ENCODE peak calls at places on chromosome 22, in four cellular contexts. D, G, W and L are unnamed samples.

GRCh38 chr22:25598609-25599008 is 34.1 kb downstream of the GRK3 start:
- DNase-seq in D (no peak), G (no peak), W (no peak), L (no peak)

GRCh38 chr22:29211066-29211841 is 5.6 kb downstream of the EMID1 start:
- DNase-seq in D (no peak), G (no peak), W (no peak), L (no peak)

GRCh38 chr22:29225422-29226090 is 19.9 kb downstream of the EMID1 start:
- DNase-seq in D (no peak), G (no peak), W (no peak), L (no peak)

GRCh38 chr22:45441158-45441557 is 27.7 kb downstream of the RIBC2 start:
- DNase-seq in D (peak), G (peak), W (no peak), L (peak)

GRCh38 chr22:49724030-49724892 is 103.4 kb downstream of the BRD1 start:
- DNase-seq in D (no peak), G (no peak), W (no peak), L (no peak)

GRCh38 chr22:36736701-36737320 is 33.3 kb upstream of the CACNG2 start:
- DNase-seq in D (no peak), G (no peak), W (no peak), L (no peak)

GRCh38 chr22:48599346-48599745 is 1228.3 kb downstream of the BRD1 start:
- DNase-seq in D (no peak), G (no peak), W (no peak), L (no peak)

GRCh38 chr22:49349181-49349835 is 478.4 kb downstream of the BRD1 start:
- DNase-seq in D (no peak), G (no peak), W (no peak), L (no peak)

GRCh38 chr22:25054943-25055511 is 102.5 kb downstream of the KIAA1671 start:
- DNase-seq in D (no peak), G (no peak), W (no peak), L (no peak)

GRCh38 chr22:46795845-46796565 is 33.6 kb downstream of the TBC1D22A start:
- DNase-seq in D (no peak), G (no peak), W (no peak), L (no peak)

GRCh38 chr22:26972281-26972680 is 314.9 kb downstream of the MIAT start:
- DNase-seq in D (no peak), G (no peak), W (no peak), L (no peak)
- TF ChIP-seq SP1 in D (no peak), G (no peak), W (no peak), L (no peak)

DNA sequence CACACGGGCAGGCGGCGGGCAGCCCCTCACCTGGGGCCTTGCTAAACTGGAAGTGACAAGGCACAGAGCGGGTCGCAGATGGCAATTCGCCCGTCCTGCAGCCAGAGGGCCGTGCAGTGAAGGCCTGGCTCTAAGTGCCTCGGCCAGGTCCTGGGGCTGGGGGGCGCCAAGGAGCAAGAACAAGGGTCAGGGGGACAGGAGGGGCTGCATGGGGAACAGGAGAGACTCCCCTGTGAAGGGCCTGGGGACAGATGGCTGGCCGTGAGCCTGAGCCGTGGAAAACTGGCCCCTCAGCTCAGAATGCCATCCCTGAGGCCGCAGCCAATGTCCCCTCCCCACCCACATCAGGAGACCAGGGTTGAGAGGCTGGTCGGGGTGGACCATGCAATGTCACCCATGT is 60.0 kb downstream of the RTL6 start:
- DNase-seq in D (no peak), G (no peak), W (no peak), L (no peak)
- TF ChIP-seq TARDBP in D (no peak), G (no peak), W (no peak), L (no peak)

GRCh38 chr22:42931421-42932196 is 74.5 kb upstream of the ARFGAP3 start:
- DNase-seq in D (no peak), G (no peak), W (peak), L (no peak)
- TF ChIP-seq SP1 in D (no peak), G (no peak), W (peak), L (no peak)

DNA sequence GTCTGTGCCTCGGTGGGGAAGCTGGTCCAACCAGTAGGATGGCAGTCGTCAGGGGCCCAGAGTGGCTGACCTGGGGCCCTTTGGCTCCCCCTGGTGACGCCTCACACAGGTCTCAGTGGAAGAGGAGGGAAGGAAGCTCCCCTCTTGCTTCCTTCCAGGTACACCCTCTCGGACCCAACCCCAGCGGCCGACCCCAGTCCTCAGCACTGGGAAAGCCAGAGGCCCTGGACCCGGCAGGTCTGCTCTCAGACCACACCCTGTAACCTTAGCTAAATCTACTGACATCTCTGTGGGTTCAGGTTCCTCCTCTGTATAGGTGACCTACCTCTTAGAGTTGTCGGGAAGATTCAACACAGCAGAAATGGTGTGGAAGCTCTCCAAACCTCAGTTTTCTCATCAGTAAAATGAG is 3.4 kb upstream of the SCUBE1 start:
- DNase-seq in D (peak), G (peak), W (no peak), L (peak)
- TF ChIP-seq TARDBP in D (no peak), G (no peak), W (no peak), L (no peak)

GRCh38 chr22:42937164-42937854 is 77.6 kb downstream of the PACSIN2 start:
- DNase-seq in D (no peak), G (peak), W (no peak), L (no peak)
- TF ChIP-seq SP1 in D (no peak), G (no peak), W (no peak), L (no peak)